ENCODE peak calls at places on chromosome 4, in four cellular contexts. N, Q, W and H are unnamed samples.

GRCh38 chr4:153143527-153144348 is 60.5 kb upstream of the TRIM2 start:
- DNase-seq in N (peak), W (no peak), Q (no peak), H (no peak)

GRCh38 chr4:1213336-1213995 is 35.5 kb downstream of the CTBP1 start:
- DNase-seq in N (no peak), Q (peak), W (no peak), H (no peak)

GRCh38 chr4:75908555-75908954 is 6.3 kb upstream of the PPEF2 start:
- DNase-seq in N (no peak), Q (no peak), W (no peak), H (no peak)

GRCh38 chr4:1490906-1491629 is 84.8 kb upstream of the NKX1-1 start:
- DNase-seq in Q (no peak), N (no peak), W (no peak), H (no peak)

GRCh38 chr4:15375707-15376106 is 52.1 kb upstream of the C1QTNF7 start:
- DNase-seq in Q (no peak), N (no peak), W (no peak), H (no peak)

GRCh38 chr4:149961876-149962597 is 116.2 kb upstream of the DCLK2 start:
- DNase-seq in Q (no peak), N (peak), W (no peak), H (no peak)

GRCh38 chr4:177861551-177862094 is 419.4 kb upstream of the AGA start:
- DNase-seq in N (no peak), Q (no peak), W (no peak), H (no peak)

GRCh38 chr4:38867478-38868054 is at the start of gene FAM114A1:
- DNase-seq in N (peak), Q (peak), W (peak), H (no peak)

GRCh38 chr4:8105303-8106100 is 53.1 kb downstream of the ABLIM2 start:
- DNase-seq in N (no peak), Q (no peak), W (no peak), H (no peak)

GRCh38 chr4:827209-828081 is 1.5 kb upstream of the CPLX1 start:
- DNase-seq in N (no peak), W (no peak), Q (no peak), H (no peak)

GRCh38 chr4:184007891-184008290 is 102.8 kb downstream of the STOX2 start:
- DNase-seq in N (peak), W (no peak), Q (no peak), H (no peak)

GRCh38 chr4:100651499-100652165 is 133.8 kb upstream of the EMCN start:
- DNase-seq in Q (no peak), W (no peak), N (no peak), H (no peak)

GRCh38 chr4:21864686-21865085 is 83.9 kb downstream of the KCNIP4 start:
- DNase-seq in W (no peak), Q (no peak), N (no peak), H (no peak)

GRCh38 chr4:95317124-95317820 is 231.5 kb downstream of the UNC5C start:
- DNase-seq in N (no peak), W (no peak), Q (no peak), H (no peak)

GRCh38 chr4:129929052-129929451 is 833.1 kb downstream of the C4orf33 start:
- DNase-seq in W (no peak), Q (no peak), N (no peak), H (no peak)

GRCh38 chr4:8292388-8293107 is 23.0 kb downstream of the HTRA3 start:
- DNase-seq in W (peak), N (no peak), Q (no peak), H (no peak)

GRCh38 chr4:149785686-149786431 is 29.8 kb downstream of the IQCM start:
- DNase-seq in Q (no peak), W (no peak), N (peak), H (no peak)

GRCh38 chr4:140149851-140150635 is 3.9 kb downstream of the MAML3 start:
- DNase-seq in N (peak), Q (peak), W (peak), H (no peak)

GRCh38 chr4:151643564-151643963 is 117.2 kb downstream of the GATB start:
- DNase-seq in W (no peak), Q (no peak), N (no peak), H (no peak)

GRCh38 chr4:112327950-112328349 is 30.8 kb downstream of the ALPK1 start:
- DNase-seq in Q (no peak), W (no peak), N (peak), H (peak)

GRCh38 chr4:304987-305680 is at the start of gene ZNF732:
- DNase-seq in Q (peak), W (peak), N (peak), H (peak)

DNA sequence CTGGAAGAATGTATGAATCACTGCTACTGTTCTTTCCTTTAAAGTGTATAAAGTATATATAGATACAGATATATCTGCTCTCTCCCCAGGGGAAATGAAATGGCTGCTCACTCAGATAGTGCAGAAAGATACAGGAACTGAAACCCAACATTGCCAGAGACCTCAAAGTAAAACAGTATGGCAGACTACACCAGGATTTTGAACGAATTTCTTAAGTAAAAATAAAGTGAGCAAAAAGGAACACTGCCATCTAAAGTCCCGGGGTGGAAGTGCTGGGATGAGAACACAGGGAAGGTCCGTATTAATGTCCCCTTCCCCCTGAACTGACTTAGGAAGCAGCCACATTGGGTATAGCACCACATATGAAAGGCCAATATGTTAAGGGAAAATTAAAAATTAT is 93.4 kb downstream of the TMA16 start:
- DNase-seq in W (no peak), Q (no peak), N (no peak), H (no peak)
- TF ChIP-seq CTCF in W (no peak), Q (no peak), N (peak), H (peak)

DNA sequence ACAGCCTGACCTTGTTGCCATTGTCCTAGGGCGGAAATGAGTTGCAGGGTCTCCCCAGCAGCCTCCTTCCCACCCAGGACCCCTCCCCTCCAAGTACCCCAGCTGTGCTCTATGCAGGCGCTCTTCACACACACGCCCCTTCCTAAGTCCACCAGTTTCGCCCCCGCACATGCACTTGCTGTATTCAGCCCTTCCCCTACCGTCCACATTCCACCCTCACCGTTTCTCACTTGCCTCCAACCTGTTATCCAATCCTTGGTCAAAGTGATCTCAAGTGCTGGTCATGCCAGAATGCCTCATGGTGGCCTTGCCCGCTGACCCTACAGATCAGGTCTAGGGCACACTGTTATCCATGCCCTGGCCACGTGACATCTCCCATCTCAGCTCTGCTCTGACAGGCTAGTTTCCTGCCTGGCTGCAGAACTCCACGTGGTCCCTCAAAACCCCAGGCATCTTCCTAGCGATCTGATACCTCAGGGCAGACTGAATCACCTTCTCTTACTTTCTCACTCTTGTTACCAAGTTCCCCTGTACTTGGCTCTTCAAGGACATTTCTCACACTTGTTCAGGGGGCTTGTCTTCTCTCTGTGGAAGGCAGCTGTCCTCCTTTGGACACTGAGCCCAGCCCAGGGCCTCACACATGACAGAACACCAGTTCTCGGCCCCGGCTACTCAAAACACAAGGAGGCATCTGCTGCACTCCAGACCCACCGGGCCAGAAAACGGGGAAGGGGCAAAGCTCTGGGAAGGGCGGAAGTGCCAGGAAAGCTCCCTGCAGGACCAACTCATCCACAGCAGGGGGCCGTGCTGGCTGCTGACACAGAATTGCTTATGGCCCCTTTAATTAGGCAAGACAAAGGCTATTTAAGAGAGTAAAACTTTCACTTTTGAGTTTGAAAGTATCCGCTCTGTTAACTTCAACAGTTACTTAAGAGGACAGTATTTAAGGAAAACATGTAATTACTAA is 39.9 kb downstream of the NSG1 start:
- DNase-seq in Q (no peak), N (no peak), W (no peak), H (no peak)
- TF ChIP-seq CTCF in Q (no peak), N (no peak), W (no peak), H (no peak)

GRCh38 chr4:162535121-162535520 is 371.3 kb upstream of the FSTL5 start:
- DNase-seq in Q (no peak), N (no peak), W (no peak), H (no peak)
- TF ChIP-seq CTCF in Q (no peak), N (no peak), W (no peak), H (no peak)

GRCh38 chr4:128060620-128061565 is at the start of gene LARP1B:
- DNase-seq in Q (peak), W (peak), N (peak), H (no peak)
- TF ChIP-seq CTCF in Q (peak), W (peak), N (no peak), H (no peak)